ENCODE peak calls at places on chromosome 2, in six cellular contexts. I, N, V, F, K and G are unnamed samples.

GRCh38 chr2:133766164-133766832 is 198.0 kb upstream of the NCKAP5 start:
- DNase-seq in I (no peak), N (no peak), V (no peak), F (no peak), K (no peak), G (no peak)

GRCh38 chr2:148674063-148675020 is 29.8 kb downstream of the EPC2 start:
- DNase-seq in I (no peak), N (no peak), V (no peak), F (peak; percentile 53), K (no peak), G (no peak)

GRCh38 chr2:172082944-172083718 is 2.2 kb upstream of the DLX1 start:
- DNase-seq in I (no peak), N (no peak), V (no peak), F (no peak), K (no peak), G (peak; percentile 45)

GRCh38 chr2:21415234-21415633 is 291.5 kb downstream of the TDRD15 start:
- DNase-seq in I (no peak), N (no peak), V (no peak), F (no peak), K (no peak), G (no peak)

GRCh38 chr2:149921911-149922616 is 334.5 kb upstream of the MMADHC start:
- DNase-seq in I (no peak), N (no peak), V (no peak), F (no peak), K (no peak), G (no peak)

GRCh38 chr2:111975053-111975552 is 76.7 kb downstream of the MERTK start:
- DNase-seq in I (no peak), N (no peak), V (no peak), F (no peak), K (no peak), G (no peak)

GRCh38 chr2:235171511-235172130 is 219.8 kb downstream of the SH3BP4 start:
- DNase-seq in I (no peak), N (no peak), V (no peak), F (no peak), K (no peak), G (no peak)

GRCh38 chr2:24359701-24360049 is 661 bp downstream of the ITSN2 start:
- DNase-seq in I (no peak), N (peak; percentile 63), V (peak; percentile 68), F (peak; percentile 82), K (peak; percentile 76), G (peak; percentile 64)

GRCh38 chr2:68800517-68800916 is 65.9 kb downstream of the ARHGAP25 start:
- DNase-seq in I (no peak), N (no peak), V (no peak), F (no peak), K (no peak), G (no peak)

GRCh38 chr2:181077128-181077709 is 96.8 kb downstream of the UBE2E3 start:
- DNase-seq in I (no peak), N (no peak), V (no peak), F (peak; percentile 36), K (no peak), G (no peak)

GRCh38 chr2:168600970-168601369 is 144.9 kb downstream of the CERS6 start:
- DNase-seq in I (no peak), N (no peak), V (no peak), F (no peak), K (no peak), G (no peak)
- H3K4me3 ChIP-seq in I (no peak overlapping the region), N (no peak overlapping the region), V (no peak overlapping the region), F (no peak overlapping the region), K (no peak overlapping the region), G (no peak overlapping the region)

GRCh38 chr2:218272531-218273212 is 2.4 kb downstream of the PNKD start:
- DNase-seq in I (peak; percentile 71), N (peak; percentile 84), V (peak; percentile 93), F (peak; percentile 82), K (peak; percentile 94), G (peak; percentile 93)
- H3K4me1 ChIP-seq in I (peaks cover 40% of the 10 kb centered on the region), N (no peaks in the 10 kb centered on the region), V (peaks cover 12% of the 10 kb centered on the region), F (peaks cover 34% of the 10 kb centered on the region), K (peaks cover 40% of the 10 kb centered on the region), G (peaks cover 6% of the 10 kb centered on the region)

DNA sequence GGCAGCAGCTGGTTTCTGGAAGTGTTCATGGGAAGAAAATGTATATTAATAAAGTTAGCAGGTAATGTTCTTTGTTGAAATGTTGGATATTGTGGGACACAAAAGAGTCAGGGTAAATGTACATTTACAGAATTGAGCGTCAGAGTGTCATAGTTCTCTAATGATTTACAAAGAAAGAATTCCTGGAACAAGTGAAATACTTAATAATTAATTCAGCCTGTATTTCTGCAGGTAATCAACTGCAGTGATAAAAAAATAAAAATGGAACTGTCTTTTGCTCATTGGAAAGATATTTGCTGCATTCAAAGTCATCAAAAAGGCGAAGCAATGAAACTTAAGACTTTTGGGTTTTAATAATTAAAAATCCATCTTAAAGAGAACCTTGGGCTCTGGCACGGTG is 27.4 kb upstream of the PTH2R start:
- DNase-seq in I (no peak), N (no peak), V (no peak), F (no peak), K (no peak), G (no peak)
- H3K9me3 ChIP-seq in I (no peaks in the 10 kb centered on the region), N (no peaks in the 10 kb centered on the region), V (no peaks in the 10 kb centered on the region), F (no peaks in the 10 kb centered on the region), K (no peaks in the 10 kb centered on the region), G (no peaks in the 10 kb centered on the region)

DNA sequence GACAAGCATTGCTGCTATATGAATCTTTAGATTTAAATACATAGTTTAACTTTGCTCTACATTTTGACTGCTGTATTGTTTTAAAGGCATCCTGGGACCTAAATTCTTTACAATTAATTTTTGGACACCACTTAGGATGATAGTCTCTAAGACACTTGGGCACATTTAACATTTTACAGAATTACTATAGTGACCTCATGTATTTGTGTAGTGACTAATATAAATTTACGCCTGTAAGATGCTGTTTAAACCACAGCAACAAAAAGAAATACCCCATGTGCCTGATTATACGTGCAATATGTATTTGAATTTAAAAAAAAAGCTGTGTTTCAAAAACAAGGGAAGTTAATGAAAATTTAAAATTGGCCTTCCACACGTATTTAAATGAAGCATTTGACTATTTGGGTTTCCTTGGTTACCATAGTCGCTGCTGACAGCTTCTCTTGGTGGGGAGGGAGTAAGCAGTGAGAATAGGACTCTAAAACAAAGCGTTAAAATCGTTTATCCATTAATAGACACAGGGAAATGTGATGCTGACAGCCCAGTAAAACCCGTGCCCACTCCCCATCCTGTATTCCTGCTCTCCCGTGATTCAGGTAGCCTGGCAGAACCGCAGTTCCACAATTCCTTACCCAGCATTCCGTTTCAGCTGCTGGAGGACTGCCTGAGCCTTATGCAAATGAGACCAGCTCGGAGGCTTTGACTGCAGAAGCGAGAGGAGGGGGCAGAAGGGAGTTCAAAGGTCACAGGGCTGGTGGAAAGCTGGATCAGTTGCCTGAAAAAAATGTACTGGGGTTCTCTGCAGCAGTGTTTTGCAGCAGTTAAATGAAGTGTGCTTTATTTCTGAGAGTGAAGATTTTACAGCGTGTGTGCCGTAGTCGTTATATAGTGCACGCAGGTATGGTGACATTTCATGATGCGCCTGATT is 104.3 kb downstream of the CSRNP3 start:
- DNase-seq in I (no peak), N (no peak), V (peak; percentile 19), F (no peak), K (no peak), G (peak; percentile 77)
- H3K4me3 ChIP-seq in I (peak overlapping the region; percentile 26), N (peak overlapping the region; percentile 11), V (no peak overlapping the region), F (no peak overlapping the region), K (peak overlapping the region; percentile 45), G (peak overlapping the region; percentile 56)

DNA sequence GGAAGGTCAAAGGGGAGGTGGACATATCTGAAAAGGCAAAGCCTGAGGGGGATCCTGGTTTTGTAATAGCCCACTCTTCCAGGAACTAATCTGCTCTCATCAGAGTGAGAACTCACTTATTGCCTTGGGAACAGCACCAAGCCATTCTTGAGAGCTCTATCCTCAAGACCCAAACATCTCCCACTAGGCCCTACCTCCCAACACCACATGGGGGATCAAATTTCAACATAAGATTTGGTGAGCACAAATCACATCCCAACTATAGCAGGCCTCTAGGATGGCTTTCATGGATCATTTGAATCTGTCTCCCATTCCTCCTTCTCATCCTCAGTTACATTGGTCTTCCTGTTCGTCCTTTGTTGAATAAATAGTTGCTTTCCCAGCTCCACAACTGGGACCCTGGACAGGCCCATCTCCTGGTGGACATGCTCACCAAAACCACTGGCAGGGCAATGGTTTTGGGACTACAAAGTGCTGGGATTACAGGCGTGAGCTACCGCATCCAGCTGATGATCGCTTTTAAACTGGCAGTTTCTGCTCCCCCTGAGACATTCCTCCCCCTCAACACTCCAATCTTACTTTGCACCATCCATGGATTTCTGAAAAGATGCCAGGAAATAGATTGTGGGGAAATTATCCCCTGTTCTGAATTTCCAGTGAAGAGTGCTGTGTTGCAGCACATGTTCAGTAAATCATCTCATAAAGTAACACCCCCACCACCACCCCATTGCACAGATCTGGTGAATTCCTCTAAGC is 42.6 kb downstream of the MCFD2 start:
- DNase-seq in I (no peak), N (no peak), V (no peak), F (no peak), K (no peak), G (no peak)
- H3K4me1 ChIP-seq in I (peaks cover 18% of the 10 kb centered on the region), N (no peaks in the 10 kb centered on the region), V (no peaks in the 10 kb centered on the region), F (no peaks in the 10 kb centered on the region), K (peaks cover 31% of the 10 kb centered on the region), G (peaks cover 27% of the 10 kb centered on the region)

GRCh38 chr2:240425236-240425615 is 10.2 kb upstream of the GPC1 start:
- DNase-seq in I (no peak), N (no peak), V (no peak), F (no peak), K (no peak), G (no peak)

GRCh38 chr2:240423788-240424191 is 11.7 kb upstream of the GPC1 start:
- DNase-seq in I (no peak), N (no peak), V (no peak), F (no peak), K (no peak), G (no peak)

GRCh38 chr2:240422683-240423329 is 12.7 kb upstream of the GPC1 start:
- DNase-seq in I (no peak), N (no peak), V (no peak), F (no peak), K (no peak), G (no peak)

GRCh38 chr2:240425697-240426096 is 9.8 kb upstream of the GPC1 start:
- DNase-seq in I (no peak), N (no peak), V (no peak), F (no peak), K (no peak), G (no peak)

GRCh38 chr2:240424341-240425235 is 10.9 kb upstream of the GPC1 start:
- DNase-seq in I (no peak), N (no peak), V (no peak), F (peak; percentile 7), K (peak; percentile 62), G (no peak)
- H3K9me3 ChIP-seq in I (peaks cover 7% of the 10 kb centered on the region), N (no peaks in the 10 kb centered on the region), V (no peaks in the 10 kb centered on the region), F (peaks cover 7% of the 10 kb centered on the region), K (peaks cover 4% of the 10 kb centered on the region), G (no peaks in the 10 kb centered on the region)

GRCh38 chr2:66440692-66441091 is 5.8 kb downstream of the MEIS1 start:
- DNase-seq in I (no peak), N (no peak), V (no peak), F (no peak), K (peak; percentile 61), G (peak; percentile 70)
- H3K4me3 ChIP-seq in I (peak overlapping the region; percentile 72), N (peak overlapping the region; percentile 21), V (peak overlapping the region; percentile 47), F (no peak overlapping the region), K (peak overlapping the region; percentile 70), G (peak overlapping the region; percentile 88)